ENCODE peak calls at places on chromosome 3, in eight cellular contexts. K is T-helper 2 cell; F is colonic mucosa; Q is hippocampal formation; B is activated CD4-positive, CD25-positive, alpha-beta regulatory T cell; L is globus pallidus; R is tibial artery; X is GM04503. S is an unnamed sample.

GRCh38 chr3:13045904-13046568 is 27.2 kb downstream of the IQSEC1 start:
- DNase-seq in K (no peak), F (no peak), Q (no peak), B (no peak), L (no peak), R (no peak), X (no peak), S (no peak)

GRCh38 chr3:31581660-31582059 is 48.9 kb downstream of the STT3B start:
- DNase-seq in K (no peak), F (no peak), Q (no peak), B (no peak), L (no peak), R (no peak), X (no peak), S (no peak)

GRCh38 chr3:134350861-134351311 is 23.4 kb downstream of the AMOTL2 start:
- DNase-seq in K (no peak), F (peak), Q (no peak), B (no peak), L (no peak), R (no peak), X (no peak), S (no peak)

GRCh38 chr3:126361211-126361610 is 4.0 kb upstream of the KLF15 start:
- DNase-seq in K (no peak), F (no peak), Q (no peak), B (no peak), L (no peak), R (peak), X (no peak), S (no peak)

GRCh38 chr3:16484216-16484615 is 29.3 kb downstream of the RFTN1 start:
- DNase-seq in K (no peak), F (no peak), Q (no peak), B (no peak), L (no peak), R (no peak), X (peak), S (no peak)

GRCh38 chr3:22861426-22861825 is 341.7 kb upstream of the UBE2E2 start:
- DNase-seq in K (no peak), F (no peak), Q (no peak), B (no peak), L (no peak), R (no peak), X (no peak), S (no peak)

GRCh38 chr3:107315136-107315535 is 62.1 kb upstream of the CCDC54 start:
- DNase-seq in K (no peak), F (no peak), Q (no peak), B (no peak), L (no peak), R (no peak), X (peak), S (no peak)

GRCh38 chr3:42653560-42654330 is at the start of gene ZBTB47:
- DNase-seq in K (no peak), F (peak), Q (peak), B (no peak), L (peak), R (peak), X (no peak), S (no peak)

GRCh38 chr3:45932112-45932511 is 11.2 kb upstream of the CXCR6 start:
- DNase-seq in K (no peak), F (no peak), Q (no peak), B (no peak), L (no peak), R (peak), X (no peak), S (no peak)

GRCh38 chr3:25938566-25939325 is 148.9 kb downstream of the OXSM start:
- DNase-seq in K (no peak), F (no peak), Q (no peak), B (no peak), L (no peak), R (no peak), X (no peak), S (no peak)